ENCODE peak calls at places on chromosomes 3 and 15, in five cellular contexts. Y is pancreas, T is lower lobe of right lung, S is GM23338, C is activated B cell treated with CpG ODN at 0.5 μM for 24 hours. J is an unnamed sample.

GRCh38 chr3:4904801-4905695 is 74.2 kb upstream of the BHLHE40 start:
- DNase-seq in S (no peak), T (no peak), Y (no peak), C (no peak), J (no peak)

GRCh38 chr3:149554826-149555225 is 80.3 kb downstream of the TM4SF4 start:
- DNase-seq in C (no peak), Y (no peak), S (no peak), T (no peak), J (no peak)

GRCh38 chr3:31092748-31093607 is 198.5 kb upstream of the GADL1 start:
- DNase-seq in T (no peak), S (no peak), C (no peak), Y (no peak), J (no peak)

GRCh38 chr15:55267401-55268053 is 22.1 kb downstream of the RAB27A start:
- DNase-seq in Y (peak; percentile 45), S (no peak), T (peak; percentile 79), C (peak; percentile 39), J (peak; percentile 72)

GRCh38 chr15:101258238-101259144 is 6.6 kb upstream of the CHSY1 start:
- DNase-seq in T (no peak), C (no peak), S (peak; percentile 88), Y (peak; percentile 53), J (peak; percentile 35)

GRCh38 chr3:46496745-46497555 is 826 bp upstream of the RTP3 start:
- DNase-seq in C (no peak), Y (no peak), T (no peak), S (peak; percentile 83), J (peak; percentile 54)

GRCh38 chr15:46855388-46855787 is 861.9 kb upstream of the SEMA6D start:
- DNase-seq in C (no peak), Y (no peak), S (no peak), T (no peak), J (no peak)

GRCh38 chr3:149898771-149899170 is 71.9 kb downstream of the PFN2 start:
- DNase-seq in S (no peak), T (no peak), C (no peak), Y (no peak), J (no peak)

GRCh38 chr15:66655997-66656396 is 46.0 kb upstream of the SMAD6 start:
- DNase-seq in S (no peak), C (no peak), T (no peak), Y (no peak), J (no peak)

GRCh38 chr3:48215466-48215865 is 7.8 kb upstream of the CAMP start:
- DNase-seq in T (no peak), C (no peak), S (no peak), Y (peak; percentile 31), J (no peak)

GRCh38 chr3:58414538-58415197 is 19.0 kb downstream of the PDHB start:
- DNase-seq in C (no peak), Y (no peak), S (peak; percentile 80), T (no peak), J (peak; percentile 20)

GRCh38 chr15:26224266-26224665 is 361.1 kb upstream of the ATP10A start:
- DNase-seq in S (no peak), C (no peak), T (no peak), Y (no peak), J (no peak)

GRCh38 chr15:89851665-89852341 is 37.2 kb upstream of the ANPEP start:
- DNase-seq in Y (no peak), T (no peak), S (no peak), C (no peak), J (no peak)

DNA sequence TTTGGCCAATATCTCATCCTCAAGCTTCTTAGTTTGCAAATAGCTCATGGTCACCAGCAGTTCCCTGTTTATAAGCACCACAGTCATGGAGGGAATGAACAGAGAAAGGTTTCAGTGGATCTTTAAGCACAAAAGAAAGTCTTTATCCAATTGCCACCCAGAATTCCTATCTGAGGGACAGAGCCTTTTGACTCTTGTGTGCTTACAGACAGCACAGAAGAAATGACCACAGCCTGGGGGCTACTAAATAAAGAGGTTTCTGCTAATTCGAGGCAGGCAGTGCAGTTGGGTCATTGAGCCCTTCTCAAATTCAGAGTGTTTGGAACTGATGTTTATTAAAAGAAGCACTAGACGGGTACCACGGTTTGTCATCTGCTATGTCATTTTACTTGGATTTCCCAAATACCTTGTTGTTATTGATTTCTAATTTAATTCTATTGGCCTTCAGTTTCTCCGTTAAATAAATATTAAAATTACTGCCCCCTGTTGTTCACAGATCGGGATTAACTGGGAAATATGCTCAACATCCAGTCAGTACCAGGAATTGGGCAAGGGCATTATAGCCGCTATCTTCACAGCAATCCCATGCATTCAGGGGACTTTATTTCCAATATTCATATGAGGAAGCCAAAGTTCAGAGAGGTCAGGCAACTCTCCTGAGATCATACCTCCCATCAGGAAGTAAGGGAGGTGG is 3.6 kb downstream of the PRICKLE2 start:
- DNase-seq in Y (no peak), S (no peak), C (no peak), T (no peak), J (no peak)
- TF ChIP-seq CTCF in Y (no peak), S (peak; percentile 11), C (no peak), T (no peak), J (no peak)

GRCh38 chr3:98999675-99000074 is 98.2 kb upstream of the DCBLD2 start:
- DNase-seq in S (no peak), T (no peak), C (no peak), Y (no peak), J (no peak)

GRCh38 chr3:98990657-98991056 is 89.2 kb upstream of the DCBLD2 start:
- DNase-seq in S (no peak), T (no peak), C (no peak), Y (no peak), J (no peak)

GRCh38 chr3:98991393-98991792 is 89.9 kb upstream of the DCBLD2 start:
- DNase-seq in T (no peak), S (peak; percentile 11), Y (no peak), C (no peak), J (no peak)

DNA sequence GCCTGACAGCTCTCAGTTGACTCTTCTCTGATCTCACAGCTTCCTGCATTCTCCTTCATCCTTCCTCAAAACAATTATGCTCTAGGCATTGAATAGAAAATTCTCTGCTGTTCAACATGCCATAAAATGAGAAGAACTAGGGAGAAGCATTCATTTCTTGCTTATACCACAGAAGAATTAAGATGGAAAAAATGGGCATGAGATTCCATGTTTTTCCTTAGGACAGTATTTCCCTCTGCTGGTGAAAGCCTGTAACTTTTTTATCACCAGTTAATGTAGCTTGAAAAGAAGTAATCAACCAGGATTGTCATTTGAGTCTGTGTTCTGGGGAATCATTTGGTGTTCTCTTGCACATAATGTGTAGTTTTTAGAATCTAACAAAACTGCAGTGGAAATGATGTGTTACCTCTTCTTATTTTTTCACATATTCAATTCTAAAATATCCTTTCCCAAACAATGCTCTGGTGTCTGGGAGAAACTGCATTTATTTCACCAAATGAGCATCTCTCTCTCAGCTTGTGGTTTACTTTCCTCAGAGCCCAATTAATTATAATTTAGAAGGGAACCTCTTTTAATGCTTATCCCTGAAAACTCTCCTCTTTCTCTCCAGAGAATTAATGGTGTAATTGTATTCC is 92.8 kb upstream of the DCBLD2 start:
- DNase-seq in S (peak; percentile 63), C (no peak), Y (no peak), T (no peak), J (no peak)
- TF ChIP-seq CTCF in S (peak; percentile 62), C (no peak), Y (peak; percentile 49), T (peak; percentile 64), J (peak; percentile 16)

GRCh38 chr3:66314455-66314854 is 93.7 kb downstream of the SLC25A26 start:
- DNase-seq in T (no peak), S (no peak), C (no peak), Y (no peak), J (no peak)

GRCh38 chr3:66312039-66312438 is 91.2 kb downstream of the SLC25A26 start:
- DNase-seq in C (no peak), Y (no peak), T (no peak), S (no peak), J (no peak)

GRCh38 chr3:66320390-66320789 is 99.6 kb downstream of the SLC25A26 start:
- DNase-seq in Y (no peak), T (no peak), S (no peak), C (no peak), J (no peak)

GRCh38 chr3:66322436-66322835 is 101.6 kb downstream of the SLC25A26 start:
- DNase-seq in T (no peak), Y (no peak), S (no peak), C (no peak), J (no peak)

DNA sequence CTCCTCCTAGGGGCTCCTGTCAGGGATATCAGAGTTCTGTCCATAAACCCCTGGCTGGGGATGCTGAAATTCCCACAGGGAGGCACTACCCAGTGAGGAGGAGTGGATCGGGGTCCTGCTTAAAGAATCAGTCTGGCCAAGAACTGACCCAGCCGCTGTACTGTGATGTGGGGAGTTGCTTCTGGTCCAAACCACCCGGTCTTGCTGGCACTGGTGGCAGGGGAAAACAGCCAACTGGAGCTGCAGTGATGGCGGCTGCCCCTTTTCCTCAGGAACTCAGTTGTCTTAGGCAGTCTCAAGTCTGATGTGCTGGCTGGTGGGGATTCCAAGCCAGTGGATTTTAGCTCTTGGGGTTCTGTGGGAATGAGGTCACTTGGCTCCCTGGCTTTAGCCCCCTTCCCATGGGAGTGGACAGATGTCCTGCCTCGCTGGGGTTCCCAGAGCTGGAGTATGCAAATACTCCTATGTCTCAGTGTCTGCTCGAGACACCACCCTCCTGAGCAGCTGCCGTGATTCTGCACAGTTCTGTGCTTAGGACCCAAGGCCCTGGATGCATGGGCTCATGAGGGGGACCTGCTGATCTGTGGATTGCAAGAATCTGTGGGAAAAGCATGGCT is 97.1 kb downstream of the SLC25A26 start:
- DNase-seq in C (no peak), S (no peak), T (no peak), Y (no peak), J (no peak)
- TF ChIP-seq CTCF in C (no peak), S (no peak), T (no peak), Y (no peak), J (no peak)

GRCh38 chr3:26657406-26657976 is 34.9 kb downstream of the LRRC3B start:
- DNase-seq in S (no peak), Y (no peak), T (no peak), C (no peak), J (no peak)

GRCh38 chr3:26652157-26652556 is 29.6 kb downstream of the LRRC3B start:
- DNase-seq in C (no peak), T (no peak), S (peak; percentile 15), Y (no peak), J (no peak)

DNA sequence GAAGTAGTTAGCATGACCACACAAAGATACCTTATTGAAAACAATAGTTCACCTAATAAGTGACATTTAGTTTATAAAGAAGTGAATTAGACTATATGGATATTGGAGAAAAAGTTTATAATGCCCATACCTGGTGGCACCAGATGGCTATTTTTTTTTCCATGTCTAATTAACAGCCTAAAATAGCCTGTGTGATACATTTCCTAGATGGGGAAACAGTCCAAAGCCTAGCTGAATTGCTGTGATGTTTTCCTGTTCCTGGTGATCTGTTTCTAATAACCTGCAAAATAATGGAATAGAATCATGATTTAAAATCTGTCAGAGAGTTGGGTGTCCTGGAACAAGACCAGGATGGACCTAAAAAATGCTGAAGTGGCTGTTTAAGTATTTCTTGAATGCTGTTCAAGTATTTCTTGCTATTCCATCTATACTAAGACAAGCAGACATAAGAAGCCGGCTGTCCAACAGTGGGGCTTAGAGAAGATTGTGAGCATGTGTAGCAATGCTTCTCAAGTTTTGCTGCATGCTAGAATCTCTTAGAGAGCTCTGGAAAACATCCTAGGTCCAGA is 31.3 kb downstream of the LRRC3B start:
- DNase-seq in T (no peak), C (no peak), Y (no peak), S (no peak), J (no peak)
- TF ChIP-seq CTCF in T (no peak), C (no peak), Y (no peak), S (no peak), J (no peak)

J was measured in CD4-positive, alpha-beta T cell.